ENCODE peak calls at places on chromosomes 4 and X, in eight cellular contexts. P, X, M, D, B, U, T and V are unnamed samples.

GRCh38 chr4:104128850-104129213 is 365.9 kb downstream of the CXXC4 start:
- DNase-seq in P (no peak), X (no peak), M (no peak), D (no peak), B (peak; percentile 87), U (no peak), T (no peak), V (no peak)

GRCh38 chr4:38381788-38382187 is 282.2 kb upstream of the KLF3 start:
- DNase-seq in P (peak; percentile 22), X (peak; percentile 20), M (peak; percentile 58), D (no peak), B (no peak), U (no peak), T (peak; percentile 33), V (no peak)

GRCh38 chrX:21798677-21799219 is 40.7 kb upstream of the MBTPS2 start:
- DNase-seq in P (no peak), X (peak; percentile 68), M (no peak), D (no peak), B (peak; percentile 66), U (no peak), T (peak; percentile 91), V (no peak)

GRCh38 chrX:122517781-122518180 is 666.3 kb upstream of the GRIA3 start:
- DNase-seq in P (no peak), X (no peak), M (no peak), D (no peak), B (no peak), U (no peak), T (peak; percentile 80), V (no peak)

GRCh38 chrX:103780701-103781402 is 4.2 kb downstream of the PLP1 start:
- DNase-seq in P (no peak), X (no peak), M (no peak), D (no peak), B (no peak), U (no peak), T (no peak), V (no peak)

GRCh38 chr4:11301075-11301660 is 127.5 kb downstream of the HS3ST1 start:
- DNase-seq in P (no peak), X (no peak), M (no peak), D (no peak), B (no peak), U (no peak), T (no peak), V (no peak)

GRCh38 chr4:94621491-94622080 is 136.2 kb upstream of the BMPR1B start:
- DNase-seq in P (peak; percentile 84), X (peak; percentile 12), M (no peak), D (no peak), B (peak; percentile 28), U (no peak), T (no peak), V (no peak)

GRCh38 chr4:78610546-78611214 is 59.1 kb downstream of the ANXA3 start:
- DNase-seq in P (peak; percentile 73), X (no peak), M (no peak), D (no peak), B (no peak), U (no peak), T (peak; percentile 60), V (no peak)

GRCh38 chr4:105956566-105956965 is 61.3 kb downstream of the NPNT start:
- DNase-seq in P (peak; percentile 3), X (no peak), M (no peak), D (no peak), B (no peak), U (no peak), T (no peak), V (no peak)

GRCh38 chr4:181150173-181150572 is 1093.0 kb upstream of the TENM3 start:
- DNase-seq in P (no peak), X (no peak), M (no peak), D (no peak), B (peak; percentile 6), U (no peak), T (no peak), V (no peak)

GRCh38 chr4:176635372-176636261 is 157.1 kb downstream of the VEGFC start:
- DNase-seq in P (no peak), X (no peak), M (no peak), D (no peak), B (no peak), U (no peak), T (peak; percentile 80), V (no peak)

GRCh38 chr4:23881674-23882337 is 8.0 kb downstream of the PPARGC1A start:
- DNase-seq in P (no peak), X (no peak), M (no peak), D (no peak), B (peak; percentile 56), U (no peak), T (no peak), V (no peak)

GRCh38 chr4:23882976-23883531 is 6.8 kb downstream of the PPARGC1A start:
- DNase-seq in P (no peak), X (no peak), M (no peak), D (no peak), B (no peak), U (no peak), T (peak; percentile 40), V (no peak)

GRCh38 chr4:23878235-23878861 is 11.5 kb downstream of the PPARGC1A start:
- DNase-seq in P (no peak), X (no peak), M (no peak), D (no peak), B (no peak), U (no peak), T (peak; percentile 45), V (no peak)

GRCh38 chr4:23878912-23879732 is 10.7 kb downstream of the PPARGC1A start:
- DNase-seq in P (no peak), X (no peak), M (no peak), D (no peak), B (no peak), U (no peak), T (peak; percentile 84), V (no peak)

DNA sequence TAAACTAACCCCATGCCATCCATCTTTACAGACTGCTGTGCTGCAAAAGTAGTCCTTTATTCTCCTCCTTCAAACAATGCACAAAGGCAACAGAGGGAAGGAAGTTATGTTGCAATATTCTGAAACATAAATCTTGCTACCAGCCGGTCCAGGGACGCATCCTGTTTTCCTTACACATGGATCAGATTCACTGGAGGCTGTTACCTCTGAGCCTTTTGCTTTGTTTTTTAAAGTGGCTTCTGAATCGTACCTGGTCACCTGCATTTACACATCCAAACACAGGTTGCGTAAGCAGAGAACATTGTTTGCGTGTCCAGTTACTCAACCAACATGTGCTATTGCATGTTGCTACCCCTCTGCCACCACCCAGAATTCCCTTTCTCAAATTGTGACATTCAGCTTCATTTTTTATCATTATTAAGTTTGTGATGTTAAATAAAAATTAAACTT is 8.8 kb downstream of the PPARGC1A start:
- DNase-seq in P (no peak), X (no peak), M (no peak), D (no peak), B (peak; percentile 95), U (no peak), T (no peak), V (no peak)
- H3K4me1 ChIP-seq in P (peaks cover 54% of the 10 kb centered on the region), X (peaks cover 4% of the 10 kb centered on the region), M (peaks cover 76% of the 10 kb centered on the region), D (no peaks in the 10 kb centered on the region), B (peaks cover 95% of the 10 kb centered on the region), U (peaks cover 8% of the 10 kb centered on the region), T (peaks cover 11% of the 10 kb centered on the region), V (peaks cover 12% of the 10 kb centered on the region)

GRCh38 chrX:18465051-18465450 is 39.6 kb downstream of the CDKL5 start:
- DNase-seq in P (no peak), X (no peak), M (no peak), D (no peak), B (no peak), U (no peak), T (no peak), V (no peak)
- H3K27me3 ChIP-seq in P (no peaks in the 10 kb centered on the region), X (no peaks in the 10 kb centered on the region), M (no peaks in the 10 kb centered on the region), D (no peaks in the 10 kb centered on the region), B (no peaks in the 10 kb centered on the region), U (no peaks in the 10 kb centered on the region), T (no peaks in the 10 kb centered on the region), V (no peaks in the 10 kb centered on the region)

GRCh38 chr4:185740471-185740873 is 71.5 kb downstream of the SORBS2 start:
- DNase-seq in P (no peak), X (no peak), M (no peak), D (no peak), B (no peak), U (no peak), T (peak; percentile 26), V (no peak)

GRCh38 chr4:185738851-185739250 is 73.1 kb downstream of the SORBS2 start:
- DNase-seq in P (peak; percentile 50), X (no peak), M (no peak), D (no peak), B (no peak), U (no peak), T (no peak), V (no peak)

GRCh38 chr4:185735887-185736286 is 76.1 kb downstream of the SORBS2 start:
- DNase-seq in P (no peak), X (no peak), M (no peak), D (no peak), B (no peak), U (no peak), T (no peak), V (no peak)

GRCh38 chr4:185737489-185738037 is 74.4 kb downstream of the SORBS2 start:
- DNase-seq in P (no peak), X (no peak), M (no peak), D (no peak), B (no peak), U (no peak), T (no peak), V (peak; percentile 74)

DNA sequence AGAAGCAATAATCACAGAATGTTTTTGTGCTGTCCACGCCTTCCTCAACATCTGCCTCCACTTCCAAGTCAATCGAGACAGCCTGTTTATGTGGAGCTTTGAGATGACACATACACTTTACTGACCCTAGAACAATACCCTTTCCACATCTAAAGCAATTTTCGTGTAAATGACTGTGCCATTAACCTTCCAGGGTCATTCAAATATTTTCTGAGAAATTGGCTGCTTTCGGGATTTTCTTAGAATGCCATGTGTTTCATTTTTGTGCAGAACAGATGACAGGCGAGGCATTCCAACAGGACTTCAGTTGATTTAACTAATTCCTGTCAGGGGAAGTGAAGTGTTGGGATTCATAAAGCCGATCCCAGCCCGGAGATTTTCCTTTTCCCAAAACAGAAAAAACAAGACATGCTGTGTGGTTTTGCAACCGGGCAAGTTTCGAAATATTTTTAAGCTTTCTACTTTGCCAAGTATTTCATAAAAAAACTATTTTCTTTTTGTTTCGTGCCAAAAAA is 73.9 kb downstream of the SORBS2 start:
- DNase-seq in P (peak; percentile 96), X (no peak), M (no peak), D (no peak), B (no peak), U (no peak), T (peak; percentile 70), V (no peak)
- H3K4me1 ChIP-seq in P (peaks cover 17% of the 10 kb centered on the region), X (peaks cover 75% of the 10 kb centered on the region), M (no peaks in the 10 kb centered on the region), D (peaks cover 33% of the 10 kb centered on the region), B (peaks cover 34% of the 10 kb centered on the region), U (peaks cover 33% of the 10 kb centered on the region), T (peaks cover 17% of the 10 kb centered on the region), V (peaks cover 97% of the 10 kb centered on the region)

DNA sequence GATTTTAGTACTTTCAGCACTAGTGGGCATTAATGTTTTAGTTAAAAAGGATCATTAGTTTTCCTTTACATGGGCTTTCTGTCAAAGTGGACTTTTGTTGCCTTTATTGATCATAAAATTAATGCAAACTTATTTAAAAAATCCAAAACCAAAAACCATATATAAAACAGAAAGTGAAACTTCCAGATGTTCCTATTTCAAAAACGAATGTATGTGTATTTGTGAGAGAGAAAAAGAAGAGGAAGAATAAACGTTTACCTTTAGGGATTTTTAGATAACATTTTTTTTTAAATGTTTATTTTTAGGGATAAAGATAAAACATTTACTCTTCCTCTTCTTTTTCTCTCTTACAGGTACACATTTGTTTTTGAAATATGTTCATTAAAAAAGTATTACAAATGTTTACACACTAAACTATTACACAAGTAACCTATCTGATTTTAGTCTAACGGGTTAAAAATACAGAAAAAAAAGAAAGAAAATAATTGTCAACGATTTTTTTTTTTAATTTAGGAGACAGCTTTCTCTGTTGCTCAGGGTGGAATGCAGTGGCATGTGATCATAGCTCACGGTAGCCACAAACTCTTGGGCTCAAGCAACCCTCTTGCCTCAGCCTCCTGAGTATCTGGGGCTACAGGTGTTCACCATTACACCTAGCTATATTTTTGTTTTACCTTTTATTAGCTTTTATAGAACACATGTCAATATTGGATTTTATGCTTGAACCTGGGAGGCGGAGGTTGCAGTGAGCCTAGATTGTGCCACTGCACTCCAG is 16.8 kb upstream of the COX18 start:
- DNase-seq in P (no peak), X (no peak), M (no peak), D (no peak), B (no peak), U (no peak), T (no peak), V (no peak)
- H3K27me3 ChIP-seq in P (no peaks in the 10 kb centered on the region), X (no peaks in the 10 kb centered on the region), M (no peaks in the 10 kb centered on the region), D (no peaks in the 10 kb centered on the region), B (no peaks in the 10 kb centered on the region), U (no peaks in the 10 kb centered on the region), T (no peaks in the 10 kb centered on the region), V (no peaks in the 10 kb centered on the region)